ENCODE peak calls at places on chromosomes 12 and 14, in four cellular contexts. G is cardiac muscle cell, A is MCF 10A, S is retina. Q is an unnamed sample.

GRCh38 chr14:79670811-79671210 is 540.5 kb downstream of the DIO2 start:
- DNase-seq in S (no peak), G (no peak), A (no peak), Q (no peak)

GRCh38 chr14:104750658-104751057 is 2.3 kb upstream of the SIVA1 start:
- DNase-seq in A (no peak), G (no peak), S (no peak), Q (no peak)

GRCh38 chr12:49863946-49864816 is 21.3 kb upstream of the BCDIN3D start:
- DNase-seq in S (no peak), A (no peak), G (no peak), Q (no peak)

GRCh38 chr12:93197067-93197593 is 180.6 kb upstream of the NUDT4 start:
- DNase-seq in G (no peak), A (peak), S (no peak), Q (no peak)

GRCh38 chr12:67813509-67813908 is 165.0 kb downstream of the DYRK2 start:
- DNase-seq in G (no peak), S (no peak), A (peak), Q (no peak)

GRCh38 chr14:106141242-106142220 is 615.1 kb downstream of the TMEM121 start:
- DNase-seq in A (no peak), S (no peak), G (no peak), Q (no peak)

GRCh38 chr12:6828671-6829531 is 694 bp downstream of the P3H3 start:
- DNase-seq in G (peak), S (peak), A (no peak), Q (peak)

GRCh38 chr14:86802726-86803125 is 1190.3 kb downstream of the GALC start:
- DNase-seq in G (no peak), S (no peak), A (peak), Q (no peak)

GRCh38 chr12:24562761-24563392 is 386.0 kb downstream of the BCAT1 start:
- DNase-seq in G (peak), S (peak), A (peak), Q (peak)

GRCh38 chr12:48003226-48004038 is 844 bp downstream of the COL2A1 start:
- DNase-seq in G (peak), A (no peak), S (peak), Q (no peak)

GRCh38 chr12:117507547-117507946 is 146.1 kb upstream of the NOS1 start:
- DNase-seq in S (no peak), A (no peak), G (no peak), Q (no peak)

GRCh38 chr12:124565071-124565491 is 2.3 kb downstream of the NCOR2 start:
- DNase-seq in G (no peak), A (no peak), S (peak), Q (no peak)

GRCh38 chr14:101733211-101733610 is 28.3 kb upstream of the PPP2R5C start:
- DNase-seq in A (peak), G (no peak), S (no peak), Q (no peak)

GRCh38 chr12:14694145-14694544 is 2.3 kb downstream of the GUCY2C start:
- DNase-seq in A (no peak), S (no peak), G (no peak), Q (no peak)

GRCh38 chr12:27807063-27807703 is 27.1 kb upstream of the MANSC4 start:
- DNase-seq in S (no peak), G (no peak), A (no peak), Q (no peak)

GRCh38 chr14:36217732-36218131 is 41.2 kb upstream of the PTCSC3 start:
- DNase-seq in S (no peak), A (peak), G (no peak), Q (no peak)

GRCh38 chr12:27970981-27971489 is 1.5 kb downstream of the PTHLH start:
- DNase-seq in G (peak), A (no peak), S (peak), Q (no peak)

GRCh38 chr14:76647699-76648298 is 113.5 kb upstream of the VASH1 start:
- DNase-seq in S (peak), A (peak), G (peak), Q (no peak)

GRCh38 chr12:79897617-79898016 is 37.3 kb downstream of the PPP1R12A start:
- DNase-seq in A (peak), G (no peak), S (no peak), Q (no peak)

GRCh38 chr12:118685983-118686607 is 295.2 kb upstream of the SRRM4 start:
- DNase-seq in S (no peak), A (no peak), G (no peak), Q (no peak)

GRCh38 chr14:26128931-26129674 is 468.7 kb downstream of the NOVA1 start:
- DNase-seq in A (no peak), G (no peak), S (no peak), Q (no peak)

GRCh38 chr14:23933706-23934105 is 19.9 kb upstream of the DHRS4 start:
- DNase-seq in S (no peak), G (no peak), A (no peak), Q (no peak)

GRCh38 chr12:108338915-108339657 is at the start of gene CMKLR1:
- DNase-seq in S (no peak), A (no peak), G (no peak), Q (no peak)

GRCh38 chr12:97960225-97960624 is 497.6 kb downstream of the RMST start:
- DNase-seq in A (no peak), S (no peak), G (no peak), Q (no peak)

GRCh38 chr14:102883028-102883953 is 39.2 kb upstream of the AMN start:
- DNase-seq in G (no peak), S (no peak), A (no peak), Q (no peak)

GRCh38 chr12:121279507-121279915 is 17.0 kb downstream of the CAMKK2 start:
- DNase-seq in S (no peak), G (no peak), A (no peak), Q (no peak)

GRCh38 chr12:47896633-47897032 is 8.2 kb downstream of the VDR start:
- DNase-seq in A (peak), S (no peak), G (no peak), Q (no peak)

GRCh38 chr12:54197037-54197909 is 8.5 kb upstream of the SMUG1 start:
- DNase-seq in S (no peak), A (peak), G (no peak), Q (no peak)

GRCh38 chr12:49389092-49389703 is 21.9 kb downstream of the SPATS2 start:
- DNase-seq in S (peak), G (peak), A (no peak), Q (no peak)

GRCh38 chr12:50283924-50284236 is 560 bp upstream of the LIMA1 start:
- DNase-seq in G (peak), A (no peak), S (no peak), Q (no peak)

GRCh38 chr12:3680919-3681594 is 71.9 kb downstream of the CRACR2A start:
- DNase-seq in G (peak), S (peak), A (peak), Q (no peak)

GRCh38 chr14:104081493-104081835 is 4.0 kb upstream of the ASPG start:
- DNase-seq in A (no peak), S (no peak), G (no peak), Q (no peak)

GRCh38 chr12:795305-795704 is 42.9 kb downstream of the WNK1 start:
- DNase-seq in S (no peak), A (no peak), G (no peak), Q (no peak)

GRCh38 chr12:32488132-32488531 is 88.8 kb downstream of the FGD4 start:
- DNase-seq in S (no peak), A (no peak), G (no peak), Q (no peak)

GRCh38 chr12:23729354-23729753 is 220.1 kb downstream of the SOX5 start:
- DNase-seq in A (no peak), S (no peak), G (no peak), Q (no peak)